ENCODE peak calls at places on chromosomes 11 and 22, in eight cellular contexts. One of them, this sample, is unnamed.

GRCh38 chr11:111631034-111631665 is 28.9 kb downstream of the SIK2 start:
- DNase-seq in activated T-helper 2 cell treated with anti-CD3 and anti-CD28 coated beads, Interferon-gamma antibody, Interleukin-2, Interleukin-4, amounts not matched to agents 10 μg/mL and 5 μg/mL and 100 μg/mL, durations not matched to agents 14 hours and 24 hours and 36 hours: no peak
- DNase-seq in Kasumi-1: no peak
- DNase-seq in neural crest cell: no peak
- DNase-seq in ACHN: no peak
- DNase-seq in sciatic nerve: no peak
- DNase-seq in GM23338: no peak
- DNase-seq in fibroblast of villous mesenchyme: no peak
- DNase-seq in this sample: no peak

GRCh38 chr11:77503006-77503405 is 29.1 kb upstream of the PAK1 start:
- DNase-seq in activated T-helper 2 cell treated with anti-CD3 and anti-CD28 coated beads, Interferon-gamma antibody, Interleukin-2, Interleukin-4, amounts not matched to agents 10 μg/mL and 5 μg/mL and 100 μg/mL, durations not matched to agents 14 hours and 24 hours and 36 hours: no peak
- DNase-seq in Kasumi-1: no peak
- DNase-seq in neural crest cell: no peak
- DNase-seq in ACHN: no peak
- DNase-seq in sciatic nerve: no peak
- DNase-seq in GM23338: no peak
- DNase-seq in fibroblast of villous mesenchyme: no peak
- DNase-seq in this sample: no peak

GRCh38 chr11:60699282-60699681 is at the start of gene MS4A8:
- DNase-seq in activated T-helper 2 cell treated with anti-CD3 and anti-CD28 coated beads, Interferon-gamma antibody, Interleukin-2, Interleukin-4, amounts not matched to agents 10 μg/mL and 5 μg/mL and 100 μg/mL, durations not matched to agents 14 hours and 24 hours and 36 hours: no peak
- DNase-seq in Kasumi-1: no peak
- DNase-seq in neural crest cell: no peak
- DNase-seq in ACHN: no peak
- DNase-seq in sciatic nerve: no peak
- DNase-seq in GM23338: no peak
- DNase-seq in fibroblast of villous mesenchyme: no peak
- DNase-seq in this sample: no peak

GRCh38 chr11:120057595-120058581 is 80.0 kb downstream of the TRIM29 start:
- DNase-seq in activated T-helper 2 cell treated with anti-CD3 and anti-CD28 coated beads, Interferon-gamma antibody, Interleukin-2, Interleukin-4, amounts not matched to agents 10 μg/mL and 5 μg/mL and 100 μg/mL, durations not matched to agents 14 hours and 24 hours and 36 hours: no peak
- DNase-seq in Kasumi-1: no peak
- DNase-seq in neural crest cell: no peak
- DNase-seq in ACHN: no peak
- DNase-seq in sciatic nerve: no peak
- DNase-seq in GM23338: peak
- DNase-seq in fibroblast of villous mesenchyme: no peak
- DNase-seq in this sample: no peak

GRCh38 chr22:47174096-47174495 is 411.6 kb downstream of the TBC1D22A start:
- DNase-seq in activated T-helper 2 cell treated with anti-CD3 and anti-CD28 coated beads, Interferon-gamma antibody, Interleukin-2, Interleukin-4, amounts not matched to agents 10 μg/mL and 5 μg/mL and 100 μg/mL, durations not matched to agents 14 hours and 24 hours and 36 hours: no peak
- DNase-seq in Kasumi-1: no peak
- DNase-seq in neural crest cell: no peak
- DNase-seq in ACHN: no peak
- DNase-seq in sciatic nerve: peak
- DNase-seq in GM23338: no peak
- DNase-seq in fibroblast of villous mesenchyme: no peak
- DNase-seq in this sample: no peak

GRCh38 chr11:113114452-113115027 is 153.3 kb downstream of the NCAM1 start:
- DNase-seq in activated T-helper 2 cell treated with anti-CD3 and anti-CD28 coated beads, Interferon-gamma antibody, Interleukin-2, Interleukin-4, amounts not matched to agents 10 μg/mL and 5 μg/mL and 100 μg/mL, durations not matched to agents 14 hours and 24 hours and 36 hours: no peak
- DNase-seq in Kasumi-1: no peak
- DNase-seq in neural crest cell: peak
- DNase-seq in ACHN: peak
- DNase-seq in sciatic nerve: peak
- DNase-seq in GM23338: peak
- DNase-seq in fibroblast of villous mesenchyme: peak
- DNase-seq in this sample: peak

GRCh38 chr11:83521647-83522596 is 235.8 kb upstream of the CCDC90B start:
- DNase-seq in activated T-helper 2 cell treated with anti-CD3 and anti-CD28 coated beads, Interferon-gamma antibody, Interleukin-2, Interleukin-4, amounts not matched to agents 10 μg/mL and 5 μg/mL and 100 μg/mL, durations not matched to agents 14 hours and 24 hours and 36 hours: no peak
- DNase-seq in Kasumi-1: peak
- DNase-seq in neural crest cell: no peak
- DNase-seq in ACHN: peak
- DNase-seq in sciatic nerve: no peak
- DNase-seq in GM23338: peak
- DNase-seq in fibroblast of villous mesenchyme: peak
- DNase-seq in this sample: peak

GRCh38 chr11:74171630-74172465 is 759 bp downstream of the PPME1 start:
- DNase-seq in activated T-helper 2 cell treated with anti-CD3 and anti-CD28 coated beads, Interferon-gamma antibody, Interleukin-2, Interleukin-4, amounts not matched to agents 10 μg/mL and 5 μg/mL and 100 μg/mL, durations not matched to agents 14 hours and 24 hours and 36 hours: no peak
- DNase-seq in Kasumi-1: no peak
- DNase-seq in neural crest cell: no peak
- DNase-seq in ACHN: no peak
- DNase-seq in sciatic nerve: no peak
- DNase-seq in GM23338: no peak
- DNase-seq in fibroblast of villous mesenchyme: no peak
- DNase-seq in this sample: no peak

GRCh38 chr22:31952094-31952401 is 7.7 kb downstream of the YWHAH start:
- DNase-seq in activated T-helper 2 cell treated with anti-CD3 and anti-CD28 coated beads, Interferon-gamma antibody, Interleukin-2, Interleukin-4, amounts not matched to agents 10 μg/mL and 5 μg/mL and 100 μg/mL, durations not matched to agents 14 hours and 24 hours and 36 hours: no peak
- DNase-seq in Kasumi-1: peak
- DNase-seq in neural crest cell: no peak
- DNase-seq in ACHN: peak
- DNase-seq in sciatic nerve: no peak
- DNase-seq in GM23338: no peak
- DNase-seq in fibroblast of villous mesenchyme: no peak
- DNase-seq in this sample: no peak

GRCh38 chr11:17979770-17980371 is 33.0 kb downstream of the SERGEF start:
- DNase-seq in activated T-helper 2 cell treated with anti-CD3 and anti-CD28 coated beads, Interferon-gamma antibody, Interleukin-2, Interleukin-4, amounts not matched to agents 10 μg/mL and 5 μg/mL and 100 μg/mL, durations not matched to agents 14 hours and 24 hours and 36 hours: peak
- DNase-seq in Kasumi-1: peak
- DNase-seq in neural crest cell: peak
- DNase-seq in ACHN: peak
- DNase-seq in sciatic nerve: no peak
- DNase-seq in GM23338: peak
- DNase-seq in fibroblast of villous mesenchyme: peak
- DNase-seq in this sample: peak

GRCh38 chr11:11476499-11476898 is 123.4 kb upstream of the CSNK2A3 start:
- DNase-seq in activated T-helper 2 cell treated with anti-CD3 and anti-CD28 coated beads, Interferon-gamma antibody, Interleukin-2, Interleukin-4, amounts not matched to agents 10 μg/mL and 5 μg/mL and 100 μg/mL, durations not matched to agents 14 hours and 24 hours and 36 hours: no peak
- DNase-seq in Kasumi-1: no peak
- DNase-seq in neural crest cell: no peak
- DNase-seq in ACHN: no peak
- DNase-seq in sciatic nerve: no peak
- DNase-seq in GM23338: no peak
- DNase-seq in fibroblast of villous mesenchyme: no peak
- DNase-seq in this sample: no peak

GRCh38 chr11:32402836-32403235 is 32.5 kb downstream of the WT1 start:
- DNase-seq in activated T-helper 2 cell treated with anti-CD3 and anti-CD28 coated beads, Interferon-gamma antibody, Interleukin-2, Interleukin-4, amounts not matched to agents 10 μg/mL and 5 μg/mL and 100 μg/mL, durations not matched to agents 14 hours and 24 hours and 36 hours: no peak
- DNase-seq in Kasumi-1: no peak
- DNase-seq in neural crest cell: no peak
- DNase-seq in ACHN: no peak
- DNase-seq in sciatic nerve: no peak
- DNase-seq in GM23338: no peak
- DNase-seq in fibroblast of villous mesenchyme: no peak
- DNase-seq in this sample: no peak

GRCh38 chr11:694563-695331 is at the start of gene DEAF1:
- DNase-seq in activated T-helper 2 cell treated with anti-CD3 and anti-CD28 coated beads, Interferon-gamma antibody, Interleukin-2, Interleukin-4, amounts not matched to agents 10 μg/mL and 5 μg/mL and 100 μg/mL, durations not matched to agents 14 hours and 24 hours and 36 hours: peak
- DNase-seq in Kasumi-1: peak
- DNase-seq in neural crest cell: peak
- DNase-seq in ACHN: peak
- DNase-seq in sciatic nerve: peak
- DNase-seq in GM23338: peak
- DNase-seq in fibroblast of villous mesenchyme: peak
- DNase-seq in this sample: peak

GRCh38 chr11:104191124-104191523 is 27.2 kb upstream of the PDGFD start:
- DNase-seq in activated T-helper 2 cell treated with anti-CD3 and anti-CD28 coated beads, Interferon-gamma antibody, Interleukin-2, Interleukin-4, amounts not matched to agents 10 μg/mL and 5 μg/mL and 100 μg/mL, durations not matched to agents 14 hours and 24 hours and 36 hours: no peak
- DNase-seq in Kasumi-1: no peak
- DNase-seq in neural crest cell: no peak
- DNase-seq in ACHN: no peak
- DNase-seq in sciatic nerve: no peak
- DNase-seq in GM23338: no peak
- DNase-seq in fibroblast of villous mesenchyme: peak
- DNase-seq in this sample: no peak

GRCh38 chr11:65858354-65859133 is 564 bp upstream of the CFL1 start:
- DNase-seq in activated T-helper 2 cell treated with anti-CD3 and anti-CD28 coated beads, Interferon-gamma antibody, Interleukin-2, Interleukin-4, amounts not matched to agents 10 μg/mL and 5 μg/mL and 100 μg/mL, durations not matched to agents 14 hours and 24 hours and 36 hours: no peak
- DNase-seq in Kasumi-1: peak
- DNase-seq in neural crest cell: no peak
- DNase-seq in ACHN: peak
- DNase-seq in sciatic nerve: no peak
- DNase-seq in GM23338: no peak
- DNase-seq in fibroblast of villous mesenchyme: no peak
- DNase-seq in this sample: no peak

GRCh38 chr11:123822022-123822421 is 15.9 kb upstream of the OR6M1 start:
- DNase-seq in activated T-helper 2 cell treated with anti-CD3 and anti-CD28 coated beads, Interferon-gamma antibody, Interleukin-2, Interleukin-4, amounts not matched to agents 10 μg/mL and 5 μg/mL and 100 μg/mL, durations not matched to agents 14 hours and 24 hours and 36 hours: no peak
- DNase-seq in Kasumi-1: no peak
- DNase-seq in neural crest cell: no peak
- DNase-seq in ACHN: no peak
- DNase-seq in sciatic nerve: no peak
- DNase-seq in GM23338: no peak
- DNase-seq in fibroblast of villous mesenchyme: no peak
- DNase-seq in this sample: no peak

GRCh38 chr22:45742866-45743450 is 71.3 kb downstream of the ATXN10 start:
- DNase-seq in activated T-helper 2 cell treated with anti-CD3 and anti-CD28 coated beads, Interferon-gamma antibody, Interleukin-2, Interleukin-4, amounts not matched to agents 10 μg/mL and 5 μg/mL and 100 μg/mL, durations not matched to agents 14 hours and 24 hours and 36 hours: no peak
- DNase-seq in Kasumi-1: peak
- DNase-seq in neural crest cell: no peak
- DNase-seq in ACHN: no peak
- DNase-seq in sciatic nerve: no peak
- DNase-seq in GM23338: no peak
- DNase-seq in fibroblast of villous mesenchyme: peak
- DNase-seq in this sample: no peak

GRCh38 chr11:111565111-111565720 is 24.7 kb downstream of the LAYN start:
- DNase-seq in activated T-helper 2 cell treated with anti-CD3 and anti-CD28 coated beads, Interferon-gamma antibody, Interleukin-2, Interleukin-4, amounts not matched to agents 10 μg/mL and 5 μg/mL and 100 μg/mL, durations not matched to agents 14 hours and 24 hours and 36 hours: peak
- DNase-seq in Kasumi-1: peak
- DNase-seq in neural crest cell: peak
- DNase-seq in ACHN: peak
- DNase-seq in sciatic nerve: peak
- DNase-seq in GM23338: peak
- DNase-seq in fibroblast of villous mesenchyme: peak
- DNase-seq in this sample: peak

GRCh38 chr11:72962084-72962483 is 147.9 kb downstream of the ATG16L2 start:
- DNase-seq in activated T-helper 2 cell treated with anti-CD3 and anti-CD28 coated beads, Interferon-gamma antibody, Interleukin-2, Interleukin-4, amounts not matched to agents 10 μg/mL and 5 μg/mL and 100 μg/mL, durations not matched to agents 14 hours and 24 hours and 36 hours: no peak
- DNase-seq in Kasumi-1: no peak
- DNase-seq in neural crest cell: no peak
- DNase-seq in ACHN: no peak
- DNase-seq in sciatic nerve: no peak
- DNase-seq in GM23338: no peak
- DNase-seq in fibroblast of villous mesenchyme: peak
- DNase-seq in this sample: no peak

GRCh38 chr11:19218801-19219460 is 17.1 kb upstream of the CSRP3 start:
- DNase-seq in activated T-helper 2 cell treated with anti-CD3 and anti-CD28 coated beads, Interferon-gamma antibody, Interleukin-2, Interleukin-4, amounts not matched to agents 10 μg/mL and 5 μg/mL and 100 μg/mL, durations not matched to agents 14 hours and 24 hours and 36 hours: no peak
- DNase-seq in Kasumi-1: no peak
- DNase-seq in neural crest cell: no peak
- DNase-seq in ACHN: no peak
- DNase-seq in sciatic nerve: no peak
- DNase-seq in GM23338: no peak
- DNase-seq in fibroblast of villous mesenchyme: peak
- DNase-seq in this sample: no peak

GRCh38 chr11:40867991-40868685 is 591.3 kb downstream of the LRRC4C start:
- DNase-seq in activated T-helper 2 cell treated with anti-CD3 and anti-CD28 coated beads, Interferon-gamma antibody, Interleukin-2, Interleukin-4, amounts not matched to agents 10 μg/mL and 5 μg/mL and 100 μg/mL, durations not matched to agents 14 hours and 24 hours and 36 hours: no peak
- DNase-seq in Kasumi-1: no peak
- DNase-seq in neural crest cell: no peak
- DNase-seq in ACHN: no peak
- DNase-seq in sciatic nerve: no peak
- DNase-seq in GM23338: no peak
- DNase-seq in fibroblast of villous mesenchyme: no peak
- DNase-seq in this sample: no peak

GRCh38 chr11:64755681-64756361 is 4.0 kb downstream of the PYGM start:
- DNase-seq in activated T-helper 2 cell treated with anti-CD3 and anti-CD28 coated beads, Interferon-gamma antibody, Interleukin-2, Interleukin-4, amounts not matched to agents 10 μg/mL and 5 μg/mL and 100 μg/mL, durations not matched to agents 14 hours and 24 hours and 36 hours: no peak
- DNase-seq in Kasumi-1: no peak
- DNase-seq in neural crest cell: no peak
- DNase-seq in ACHN: no peak
- DNase-seq in sciatic nerve: peak
- DNase-seq in GM23338: no peak
- DNase-seq in fibroblast of villous mesenchyme: no peak
- DNase-seq in this sample: no peak

GRCh38 chr11:4480577-4481539 is 1.6 kb upstream of the OR52K1 start:
- DNase-seq in activated T-helper 2 cell treated with anti-CD3 and anti-CD28 coated beads, Interferon-gamma antibody, Interleukin-2, Interleukin-4, amounts not matched to agents 10 μg/mL and 5 μg/mL and 100 μg/mL, durations not matched to agents 14 hours and 24 hours and 36 hours: no peak
- DNase-seq in Kasumi-1: peak
- DNase-seq in neural crest cell: no peak
- DNase-seq in ACHN: no peak
- DNase-seq in sciatic nerve: no peak
- DNase-seq in GM23338: no peak
- DNase-seq in fibroblast of villous mesenchyme: peak
- DNase-seq in this sample: no peak

GRCh38 chr22:43263645-43264514 is 76.9 kb upstream of the TTLL12 start:
- DNase-seq in activated T-helper 2 cell treated with anti-CD3 and anti-CD28 coated beads, Interferon-gamma antibody, Interleukin-2, Interleukin-4, amounts not matched to agents 10 μg/mL and 5 μg/mL and 100 μg/mL, durations not matched to agents 14 hours and 24 hours and 36 hours: peak
- DNase-seq in Kasumi-1: peak
- DNase-seq in neural crest cell: no peak
- DNase-seq in ACHN: peak
- DNase-seq in sciatic nerve: no peak
- DNase-seq in GM23338: no peak
- DNase-seq in fibroblast of villous mesenchyme: peak
- DNase-seq in this sample: no peak

GRCh38 chr11:104105155-104105554 is 58.8 kb downstream of the PDGFD start:
- DNase-seq in activated T-helper 2 cell treated with anti-CD3 and anti-CD28 coated beads, Interferon-gamma antibody, Interleukin-2, Interleukin-4, amounts not matched to agents 10 μg/mL and 5 μg/mL and 100 μg/mL, durations not matched to agents 14 hours and 24 hours and 36 hours: no peak
- DNase-seq in Kasumi-1: no peak
- DNase-seq in neural crest cell: no peak
- DNase-seq in ACHN: no peak
- DNase-seq in sciatic nerve: no peak
- DNase-seq in GM23338: no peak
- DNase-seq in fibroblast of villous mesenchyme: peak
- DNase-seq in this sample: no peak

GRCh38 chr11:129451524-129451923 is 75.9 kb downstream of the BARX2 start:
- DNase-seq in activated T-helper 2 cell treated with anti-CD3 and anti-CD28 coated beads, Interferon-gamma antibody, Interleukin-2, Interleukin-4, amounts not matched to agents 10 μg/mL and 5 μg/mL and 100 μg/mL, durations not matched to agents 14 hours and 24 hours and 36 hours: no peak
- DNase-seq in Kasumi-1: no peak
- DNase-seq in neural crest cell: no peak
- DNase-seq in ACHN: no peak
- DNase-seq in sciatic nerve: no peak
- DNase-seq in GM23338: no peak
- DNase-seq in fibroblast of villous mesenchyme: no peak
- DNase-seq in this sample: no peak

GRCh38 chr11:69468911-69469885 is 12.3 kb upstream of the LINC01488 start:
- DNase-seq in activated T-helper 2 cell treated with anti-CD3 and anti-CD28 coated beads, Interferon-gamma antibody, Interleukin-2, Interleukin-4, amounts not matched to agents 10 μg/mL and 5 μg/mL and 100 μg/mL, durations not matched to agents 14 hours and 24 hours and 36 hours: no peak
- DNase-seq in Kasumi-1: no peak
- DNase-seq in neural crest cell: no peak
- DNase-seq in ACHN: no peak
- DNase-seq in sciatic nerve: no peak
- DNase-seq in GM23338: no peak
- DNase-seq in fibroblast of villous mesenchyme: no peak
- DNase-seq in this sample: no peak

GRCh38 chr11:64357904-64358535 is 942 bp upstream of the RPS6KA4 start:
- DNase-seq in activated T-helper 2 cell treated with anti-CD3 and anti-CD28 coated beads, Interferon-gamma antibody, Interleukin-2, Interleukin-4, amounts not matched to agents 10 μg/mL and 5 μg/mL and 100 μg/mL, durations not matched to agents 14 hours and 24 hours and 36 hours: peak
- DNase-seq in Kasumi-1: no peak
- DNase-seq in neural crest cell: no peak
- DNase-seq in ACHN: peak
- DNase-seq in sciatic nerve: peak
- DNase-seq in GM23338: no peak
- DNase-seq in fibroblast of villous mesenchyme: no peak
- DNase-seq in this sample: peak

GRCh38 chr11:29432719-29433325 is 584.0 kb downstream of the KCNA4 start:
- DNase-seq in activated T-helper 2 cell treated with anti-CD3 and anti-CD28 coated beads, Interferon-gamma antibody, Interleukin-2, Interleukin-4, amounts not matched to agents 10 μg/mL and 5 μg/mL and 100 μg/mL, durations not matched to agents 14 hours and 24 hours and 36 hours: no peak
- DNase-seq in Kasumi-1: peak
- DNase-seq in neural crest cell: peak
- DNase-seq in ACHN: peak
- DNase-seq in sciatic nerve: no peak
- DNase-seq in GM23338: peak
- DNase-seq in fibroblast of villous mesenchyme: peak
- DNase-seq in this sample: peak

GRCh38 chr11:13883589-13883988 is 78.9 kb upstream of the SPON1 start:
- DNase-seq in activated T-helper 2 cell treated with anti-CD3 and anti-CD28 coated beads, Interferon-gamma antibody, Interleukin-2, Interleukin-4, amounts not matched to agents 10 μg/mL and 5 μg/mL and 100 μg/mL, durations not matched to agents 14 hours and 24 hours and 36 hours: no peak
- DNase-seq in Kasumi-1: no peak
- DNase-seq in neural crest cell: no peak
- DNase-seq in ACHN: no peak
- DNase-seq in sciatic nerve: no peak
- DNase-seq in GM23338: no peak
- DNase-seq in fibroblast of villous mesenchyme: no peak
- DNase-seq in this sample: no peak

GRCh38 chr11:122189259-122189658 is 73.2 kb upstream of the BLID start:
- DNase-seq in activated T-helper 2 cell treated with anti-CD3 and anti-CD28 coated beads, Interferon-gamma antibody, Interleukin-2, Interleukin-4, amounts not matched to agents 10 μg/mL and 5 μg/mL and 100 μg/mL, durations not matched to agents 14 hours and 24 hours and 36 hours: no peak
- DNase-seq in Kasumi-1: no peak
- DNase-seq in neural crest cell: no peak
- DNase-seq in ACHN: peak
- DNase-seq in sciatic nerve: no peak
- DNase-seq in GM23338: no peak
- DNase-seq in fibroblast of villous mesenchyme: peak
- DNase-seq in this sample: no peak

This sample was measured in Karpas-422.